ENCODE peak calls at places on chromosomes 1 and 21, in six cellular contexts. L is HCT116, S is HepG2, R is NT2/D1, E is K562, M is H1. Z is an unnamed sample.

GRCh38 chr21:17931080-17931479 is 111.9 kb upstream of the C21orf91 start:
- DNase-seq in E (no peak), M (no peak), S (peak; percentile 6), L (peak; percentile 24), R (peak; percentile 23), Z (peak; percentile 8)

GRCh38 chr1:212473729-212474128 is 41.0 kb downstream of the NENF start:
- DNase-seq in M (no peak), E (no peak), R (no peak), L (no peak), S (no peak), Z (no peak)

GRCh38 chr1:180974236-180974635 is 48.4 kb downstream of the STX6 start:
- DNase-seq in R (no peak), M (no peak), L (no peak), S (no peak), E (no peak), Z (no peak)

GRCh38 chr1:17881761-17882160 is 126.6 kb downstream of the ACTL8 start:
- DNase-seq in E (no peak), L (no peak), M (no peak), S (no peak), R (no peak), Z (no peak)

GRCh38 chr1:116346943-116347673 is 25.9 kb upstream of the ATP1A1 start:
- DNase-seq in M (no peak), R (no peak), S (no peak), L (no peak), E (no peak), Z (no peak)

GRCh38 chr1:152392909-152393308 is 21.2 kb downstream of the CRNN start:
- DNase-seq in R (no peak), S (no peak), L (no peak), M (no peak), E (no peak), Z (no peak)

GRCh38 chr1:64822621-64823020 is 77.7 kb downstream of the RAVER2 start:
- DNase-seq in S (no peak), M (no peak), L (no peak), R (no peak), E (no peak), Z (no peak)

GRCh38 chr1:180580237-180580636 is 21.5 kb downstream of the OVAAL start:
- DNase-seq in L (no peak), E (no peak), M (no peak), S (no peak), R (no peak), Z (no peak)

GRCh38 chr1:154006136-154006535 is 15.6 kb downstream of the RPS27 start:
- DNase-seq in E (no peak), S (no peak), R (no peak), L (no peak), M (no peak), Z (no peak)

GRCh38 chr1:201330541-201330940 is 46.9 kb downstream of the TNNT2 start:
- DNase-seq in L (no peak), M (no peak), S (no peak), R (no peak), E (no peak), Z (no peak)

GRCh38 chr1:25549273-25550154 is 6.1 kb downstream of the LDLRAP1 start:
- DNase-seq in M (no peak), R (no peak), E (peak; percentile 95), S (peak; percentile 53), L (peak; percentile 75), Z (peak; percentile 94)

GRCh38 chr1:173477286-173478098 is at the start of gene PRDX6:
- DNase-seq in M (peak; percentile 15), S (peak; percentile 48), L (peak; percentile 2), E (no peak), R (peak; percentile 83), Z (no peak)

GRCh38 chr1:154327466-154328317 is 2.4 kb downstream of the ATP8B2 start:
- DNase-seq in R (no peak), L (no peak), E (no peak), S (no peak), M (no peak), Z (no peak)

GRCh38 chr1:227869851-227870305 is 54.4 kb downstream of the PRSS38 start:
- DNase-seq in S (no peak), R (no peak), M (no peak), E (no peak), L (no peak), Z (no peak)

GRCh38 chr1:199978408-199978940 is 49.0 kb upstream of the NR5A2 start:
- DNase-seq in R (no peak), E (no peak), M (no peak), L (no peak), S (no peak), Z (no peak)

GRCh38 chr1:87091425-87091824 is 177.0 kb downstream of the HS2ST1 start:
- DNase-seq in R (no peak), E (no peak), L (no peak), M (no peak), S (no peak), Z (no peak)

GRCh38 chr1:20153000-20153418 is 13.9 kb downstream of the PLA2G2F start:
- DNase-seq in S (no peak), E (no peak), R (peak; percentile 48), L (no peak), M (no peak), Z (no peak)

GRCh38 chr1:77513839-77514763 is 168.4 kb downstream of the ZZZ3 start:
- DNase-seq in R (peak; percentile 65), S (no peak), L (no peak), E (no peak), M (peak; percentile 33), Z (no peak)

GRCh38 chr1:68785328-68785727 is 288.4 kb upstream of the DEPDC1 start:
- DNase-seq in E (no peak), M (no peak), L (no peak), R (no peak), S (no peak), Z (no peak)

GRCh38 chr1:184287001-184287400 is 99.8 kb upstream of the C1orf21 start:
- DNase-seq in R (no peak), S (no peak), E (no peak), L (no peak), M (no peak), Z (no peak)

GRCh38 chr1:155964193-155964592 is 14.2 kb downstream of the ARHGEF2 start:
- DNase-seq in S (no peak), R (no peak), L (no peak), E (no peak), M (no peak), Z (no peak)

GRCh38 chr21:37580690-37581089 is 214.1 kb downstream of the DYRK1A start:
- DNase-seq in S (no peak), L (no peak), E (no peak), R (no peak), M (no peak), Z (no peak)

GRCh38 chr21:33261635-33262034 is 4.5 kb upstream of the IL10RB start:
- DNase-seq in R (no peak), L (no peak), S (no peak), M (no peak), E (no peak), Z (no peak)

GRCh38 chr21:45736042-45736704 is 92.6 kb downstream of the PCBP3 start:
- DNase-seq in M (no peak), S (no peak), L (no peak), E (no peak), R (no peak), Z (no peak)

GRCh38 chr21:26001356-26001755 is 169.2 kb downstream of the APP start:
- DNase-seq in R (no peak), S (no peak), E (no peak), M (no peak), L (no peak), Z (no peak)

GRCh38 chr21:41249476-41249875 is 67.1 kb upstream of the FAM3B start:
- DNase-seq in R (no peak), L (no peak), M (no peak), E (no peak), S (no peak), Z (no peak)

GRCh38 chr21:41251961-41252642 is 64.5 kb upstream of the FAM3B start:
- DNase-seq in R (no peak), S (no peak), M (no peak), L (no peak), E (no peak), Z (no peak)

GRCh38 chr21:41247976-41248545 is 68.5 kb upstream of the FAM3B start:
- DNase-seq in E (no peak), R (no peak), M (no peak), S (no peak), L (no peak), Z (no peak)

GRCh38 chr21:41247561-41247968 is 69.0 kb upstream of the FAM3B start:
- DNase-seq in S (peak; percentile 28), E (peak; percentile 26), R (no peak), M (no peak), L (no peak), Z (no peak)

DNA sequence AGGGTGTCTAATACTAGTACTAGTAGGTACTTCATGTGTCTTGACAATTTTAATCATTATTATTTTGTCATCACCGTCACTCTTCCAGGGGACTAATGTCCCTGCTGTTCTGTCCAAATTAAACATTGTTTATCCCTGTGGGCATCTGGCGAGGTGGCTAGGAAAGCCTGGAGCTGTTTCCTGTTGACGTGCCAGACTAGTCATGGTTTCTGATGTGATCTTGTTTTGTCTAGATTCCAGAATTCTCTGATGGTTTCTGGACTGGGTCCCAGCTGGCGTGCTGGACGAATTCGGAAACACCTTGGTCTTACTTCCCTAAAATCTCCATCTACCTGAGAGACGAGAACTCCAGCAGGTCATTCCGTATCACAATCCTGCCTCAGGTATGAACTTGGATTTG is 66.1 kb upstream of the FAM3B start:
- DNase-seq in L (no peak), M (no peak), E (no peak), S (no peak), R (no peak), Z (no peak)
- TF ChIP-seq YY1 in L (no peak), M (no peak), E (no peak), S (no peak), R (no peak), Z (no peak)

DNA sequence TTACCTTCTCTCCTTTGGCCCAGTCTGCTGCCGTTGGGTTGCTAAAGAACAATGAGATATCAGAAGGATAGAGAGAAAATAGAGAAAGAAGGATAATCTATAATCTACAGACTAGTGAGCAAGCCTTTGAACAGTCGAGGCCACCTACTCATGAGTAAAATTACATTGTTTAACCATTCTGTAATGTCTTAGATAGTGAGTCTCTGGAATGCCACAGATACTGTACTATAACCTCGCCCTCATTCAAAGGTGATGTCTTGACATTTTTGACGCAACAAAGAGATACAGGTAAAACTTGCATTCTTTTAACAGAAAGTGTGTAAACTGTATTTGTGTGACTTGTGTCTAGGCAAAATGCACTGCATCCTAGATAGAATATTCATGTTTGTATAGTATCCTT is 77.9 kb downstream of the LAMC1 start:
- DNase-seq in S (no peak), R (no peak), M (no peak), L (no peak), E (no peak), Z (no peak)
- H3K4me1 ChIP-seq in S (peaks cover 47% of the 10 kb centered on the region), R (no peaks in the 10 kb centered on the region), M (peaks cover 7% of the 10 kb centered on the region), L (no peaks in the 10 kb centered on the region), E (no peaks in the 10 kb centered on the region), Z (peaks cover 8% of the 10 kb centered on the region)

GRCh38 chr1:234656981-234657651 is 47.1 kb upstream of the IRF2BP2 start:
- DNase-seq in L (peak; percentile 86), S (peak; percentile 38), M (no peak), R (no peak), E (peak; percentile 45), Z (no peak)
- TF ChIP-seq YY1 in L (peak; percentile 32), S (no peak), M (no peak), R (no peak), E (no peak), Z (no peak)

DNA sequence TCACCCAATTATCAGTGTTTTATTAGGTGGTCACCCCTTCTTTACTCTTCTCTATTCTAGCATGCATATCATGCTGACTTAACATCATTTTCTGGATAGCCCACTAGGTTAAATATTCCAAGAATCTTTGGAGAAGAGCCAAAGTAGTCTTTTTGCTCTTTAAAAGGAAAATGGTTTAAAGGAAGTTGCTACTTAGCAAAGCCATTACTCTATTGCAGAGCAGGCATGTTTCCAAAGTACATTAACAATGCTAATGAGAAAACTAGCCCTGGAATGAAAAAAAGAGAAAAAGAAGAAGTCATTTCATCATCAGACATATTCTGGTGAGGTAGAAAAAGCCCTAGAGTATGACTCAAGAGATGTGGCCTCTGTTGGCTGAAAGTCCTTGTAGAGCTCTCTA is 74.0 kb downstream of the NUF2 start:
- DNase-seq in M (no peak), R (no peak), S (no peak), E (no peak), L (no peak), Z (no peak)
- H3K4me1 ChIP-seq in M (peaks cover 2% of the 10 kb centered on the region), R (peaks cover 4% of the 10 kb centered on the region), S (no peaks in the 10 kb centered on the region), E (no peaks in the 10 kb centered on the region), L (no peaks in the 10 kb centered on the region), Z (no peaks in the 10 kb centered on the region)